ENCODE peak calls at places on chromosomes 16 and 17, in six cellular contexts. B is heart right ventricle, W is fibroblast of lung, M is mesendoderm, D is BE2C, R is cardiac fibroblast. K is an unnamed sample.

GRCh38 chr17:59331929-59332889 is 754 bp downstream of the YPEL2 start:
- DNase-seq in B (peak; percentile 77), W (no peak), M (peak; percentile 58), D (peak; percentile 40), R (no peak), K (no peak)

GRCh38 chr17:7323731-7324437 is 5.3 kb downstream of the NEURL4 start:
- DNase-seq in B (peak; percentile 61), W (no peak), M (peak; percentile 68), D (peak; percentile 61), R (peak; percentile 48), K (peak; percentile 51)

GRCh38 chr16:3017806-3018506 is at the start of gene CLDN6:
- DNase-seq in B (no peak), W (no peak), M (peak; percentile 98), D (peak; percentile 68), R (no peak), K (peak; percentile 8)

GRCh38 chr17:58305626-58306025 is 23.0 kb downstream of the TSPOAP1 start:
- DNase-seq in B (no peak), W (no peak), M (no peak), D (no peak), R (no peak), K (no peak)

GRCh38 chr16:16075463-16076399 is 126.3 kb downstream of the ABCC1 start:
- DNase-seq in B (peak; percentile 29), W (peak; percentile 41), M (no peak), D (no peak), R (no peak), K (peak; percentile 82)

GRCh38 chr17:59330314-59330942 is 1.0 kb upstream of the YPEL2 start:
- DNase-seq in B (peak; percentile 23), W (no peak), M (peak; percentile 72), D (no peak), R (no peak), K (no peak)

GRCh38 chr16:2966043-2966802 is 2.1 kb downstream of the KREMEN2 start:
- DNase-seq in B (no peak), W (no peak), M (no peak), D (no peak), R (no peak), K (no peak)

GRCh38 chr16:59878999-59879398 is 1144.9 kb upstream of the GOT2 start:
- DNase-seq in B (no peak), W (peak; percentile 53), M (peak; percentile 13), D (no peak), R (no peak), K (peak; percentile 5)

GRCh38 chr16:30380801-30381208 is 1.6 kb downstream of the SEPTIN1 start:
- DNase-seq in B (no peak), W (no peak), M (no peak), D (no peak), R (no peak), K (no peak)

GRCh38 chr16:70803354-70803753 is 2.4 kb upstream of the VAC14 start:
- DNase-seq in B (no peak), W (no peak), M (no peak), D (no peak), R (peak; percentile 63), K (peak; percentile 64)

GRCh38 chr17:67212231-67212630 is 32.8 kb downstream of the HELZ start:
- DNase-seq in B (no peak), W (no peak), M (no peak), D (no peak), R (no peak), K (no peak)

GRCh38 chr16:81261049-81261648 is 22.7 kb downstream of the BCO1 start:
- DNase-seq in B (no peak), W (no peak), M (peak; percentile 45), D (peak; percentile 24), R (peak; percentile 38), K (peak; percentile 46)

GRCh38 chr17:31918701-31919128 is 17.2 kb upstream of the UTP6 start:
- DNase-seq in B (no peak), W (peak; percentile 28), M (no peak), D (no peak), R (no peak), K (no peak)

GRCh38 chr17:49994085-49995054 is 654 bp downstream of the DLX3 start:
- DNase-seq in B (no peak), W (no peak), M (peak; percentile 64), D (no peak), R (no peak), K (no peak)
- H3K4me3 ChIP-seq in B (peak overlapping the region; percentile 56), W (no peak overlapping the region), M (no peak overlapping the region), D (no peak overlapping the region), R (peak overlapping the region; percentile 18), K (no peak overlapping the region)

DNA sequence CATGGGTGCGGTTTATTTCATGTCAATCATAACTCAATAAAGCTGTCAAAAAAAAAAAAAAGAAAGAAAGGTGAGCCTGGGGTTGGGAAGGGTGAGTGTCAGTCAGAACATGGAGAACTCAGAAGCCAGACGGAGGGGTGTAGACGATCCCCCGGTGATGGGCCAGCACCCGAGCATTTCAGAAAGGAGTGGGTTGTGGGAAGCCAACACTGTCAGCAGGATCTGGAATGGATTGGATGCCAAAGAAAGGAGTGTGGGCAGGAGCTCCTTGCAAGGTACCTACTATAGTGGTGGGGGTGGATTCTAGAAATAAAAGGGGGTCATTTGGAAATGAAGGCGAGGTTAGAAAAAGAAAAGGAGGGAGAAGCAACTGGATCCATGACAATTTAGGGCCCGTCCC is 19.8 kb upstream of the SCIMP start:
- DNase-seq in B (no peak), W (no peak), M (no peak), D (no peak), R (no peak), K (no peak)
- H3K4me3 ChIP-seq in B (no peak overlapping the region), W (no peak overlapping the region), M (no peak overlapping the region), D (no peak overlapping the region), R (no peak overlapping the region), K (no peak overlapping the region)

DNA sequence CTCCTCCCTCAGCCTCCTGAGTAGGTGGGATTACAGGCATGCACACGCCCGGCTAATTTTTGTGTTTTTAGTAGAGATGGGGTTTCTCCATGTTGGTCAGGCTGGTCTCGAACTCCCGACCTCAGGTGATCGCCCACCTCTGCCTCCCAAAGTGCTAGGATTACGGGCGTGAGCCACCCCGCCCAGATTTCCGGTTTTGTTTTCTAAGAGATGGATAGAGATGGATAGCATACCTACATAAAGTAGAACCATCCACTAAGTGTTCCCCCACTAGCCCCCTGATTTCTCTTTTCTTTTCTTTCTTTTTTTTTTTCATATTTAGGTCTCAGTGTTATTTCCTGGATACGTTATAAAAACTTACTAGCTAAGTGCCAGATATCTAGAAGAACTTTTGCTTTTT is 2.0 kb downstream of the WSB1 start:
- DNase-seq in B (no peak), W (no peak), M (no peak), D (no peak), R (peak; percentile 30), K (peak; percentile 51)
- H3K4me3 ChIP-seq in B (peak overlapping the region; percentile 94), W (peak overlapping the region; percentile 96), M (no peak overlapping the region), D (peak overlapping the region; percentile 84), R (peak overlapping the region; percentile 98), K (peak overlapping the region; percentile 100)

GRCh38 chr17:4230142-4230541 is 33.6 kb downstream of the ANKFY1 start:
- DNase-seq in B (no peak), W (peak; percentile 97), M (peak; percentile 94), D (no peak), R (peak; percentile 95), K (peak; percentile 94)
- H3K4me3 ChIP-seq in B (peak overlapping the region; percentile 2), W (no peak overlapping the region), M (no peak overlapping the region), D (no peak overlapping the region), R (peak overlapping the region; percentile 7), K (no peak overlapping the region)

GRCh38 chr17:78903101-78903779 is at the start of gene CEP295NL:
- DNase-seq in B (no peak), W (peak; percentile 54), M (peak; percentile 85), D (peak; percentile 34), R (peak; percentile 46), K (peak; percentile 56)
- H3K4me3 ChIP-seq in B (no peak within 1 kb of the TSS), W (no peak within 1 kb of the TSS), M (no peak within 1 kb of the TSS), D (no peak within 1 kb of the TSS), R (no peak within 1 kb of the TSS), K (no peak within 1 kb of the TSS)

DNA sequence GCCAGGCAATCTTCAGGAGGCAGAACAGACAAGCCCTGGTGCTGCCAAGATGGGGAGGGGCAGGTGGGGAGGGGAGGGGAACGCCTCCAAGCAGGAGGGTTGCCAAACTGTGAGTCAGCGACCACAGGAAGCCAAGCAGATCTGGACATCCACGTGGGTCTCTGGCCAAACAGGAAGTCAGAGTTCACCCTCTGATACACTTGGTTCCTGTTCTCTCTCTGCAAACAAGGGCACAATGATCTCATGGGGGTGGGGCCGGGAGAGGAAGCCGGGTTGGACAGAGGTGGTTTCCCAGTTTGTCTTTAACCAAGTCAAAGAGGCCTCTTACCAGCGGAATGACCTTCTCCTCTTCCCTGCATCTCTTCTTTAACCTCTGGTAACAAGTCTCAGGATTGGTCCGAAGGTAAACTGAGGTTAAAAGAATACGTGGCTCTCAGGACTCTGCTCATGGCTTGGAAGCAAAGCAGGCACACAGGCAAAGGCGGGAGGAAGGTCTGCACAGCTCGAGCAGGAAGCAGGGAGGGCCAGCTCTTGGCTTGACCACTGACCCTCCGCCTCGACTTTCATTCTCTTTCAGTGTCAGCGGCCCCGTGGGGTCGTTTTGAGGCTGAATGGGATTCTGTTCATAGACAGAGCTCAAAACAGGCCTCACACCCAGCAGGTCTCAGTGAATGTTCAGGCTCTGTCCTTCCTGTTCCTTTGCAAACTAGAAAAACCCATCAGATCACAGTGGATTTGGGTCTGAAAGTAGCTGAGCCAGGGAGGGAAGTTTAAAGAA is 32.9 kb downstream of the TK2 start:
- DNase-seq in B (peak; percentile 96), W (peak; percentile 99), M (peak; percentile 93), D (peak; percentile 91), R (peak; percentile 99), K (peak; percentile 99)
- H3K4me3 ChIP-seq in B (peak overlapping the region; percentile 47), W (no peak overlapping the region), M (no peak overlapping the region), D (no peak overlapping the region), R (peak overlapping the region; percentile 24), K (no peak overlapping the region)

DNA sequence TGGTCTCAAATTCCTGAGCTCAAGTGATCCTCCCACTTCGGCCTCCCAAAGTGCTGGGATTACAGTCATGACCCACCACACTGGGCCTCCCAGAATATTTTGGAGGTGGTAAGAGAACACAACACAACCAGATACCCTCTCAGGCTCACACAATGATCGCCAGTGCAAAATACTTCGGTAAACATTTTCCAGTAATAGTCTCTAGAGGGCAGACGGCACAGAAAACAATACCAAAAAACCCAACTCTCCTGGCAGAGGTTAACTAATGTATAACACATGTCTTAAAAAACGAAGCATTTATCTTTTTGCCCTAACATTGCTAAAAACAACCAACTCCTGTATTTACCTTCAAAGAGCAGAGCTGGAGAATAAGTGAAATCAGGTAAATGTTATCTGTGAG is 10.5 kb downstream of the NUFIP2 start:
- DNase-seq in B (no peak), W (no peak), M (peak; percentile 10), D (no peak), R (peak; percentile 23), K (no peak)
- H3K4me3 ChIP-seq in B (no peak overlapping the region), W (no peak overlapping the region), M (no peak overlapping the region), D (no peak overlapping the region), R (no peak overlapping the region), K (no peak overlapping the region)